ENCODE peak calls at places on chromosomes 5 and 9, in seven cellular contexts. One of them, this sample, is unnamed.
A peak's percentile ranks its signal among the peaks of the same experiment; 100 is the strongest.

GRCh38 chr9:87393706-87394255 is 103.9 kb upstream of the DAPK1 start:
- DNase-seq in NT2/D1: no peak
- DNase-seq in suprapubic skin: no peak
- DNase-seq in iPS DF 6.9: no peak
- DNase-seq in naive thymus-derived CD4-positive, alpha-beta T cell: no peak
- DNase-seq in H9: no peak
- DNase-seq in spleen: no peak
- DNase-seq in this sample: no peak

GRCh38 chr5:135269828-135270545 is 129.0 kb downstream of the MACROH2A1 start:
- DNase-seq in spleen: no peak
- DNase-seq in iPS DF 6.9: no peak
- DNase-seq in naive thymus-derived CD4-positive, alpha-beta T cell: no peak
- DNase-seq in NT2/D1: no peak
- DNase-seq in suprapubic skin: no peak
- DNase-seq in H9: no peak
- DNase-seq in this sample: no peak

GRCh38 chr5:77302247-77302646 is 91.8 kb downstream of the PDE8B start:
- DNase-seq in NT2/D1: no peak
- DNase-seq in iPS DF 6.9: no peak
- DNase-seq in spleen: no peak
- DNase-seq in H9: no peak
- DNase-seq in naive thymus-derived CD4-positive, alpha-beta T cell: no peak
- DNase-seq in suprapubic skin: no peak
- DNase-seq in this sample: no peak

GRCh38 chr9:14313378-14313940 is 482 bp downstream of the NFIB start:
- DNase-seq in naive thymus-derived CD4-positive, alpha-beta T cell: no peak
- DNase-seq in iPS DF 6.9: no peak
- DNase-seq in H9: peak; percentile 58
- DNase-seq in suprapubic skin: no peak
- DNase-seq in NT2/D1: peak; percentile 30
- DNase-seq in spleen: no peak
- DNase-seq in this sample: no peak

GRCh38 chr5:555058-555623 is 30.9 kb upstream of the SLC9A3 start:
- DNase-seq in naive thymus-derived CD4-positive, alpha-beta T cell: no peak
- DNase-seq in spleen: no peak
- DNase-seq in NT2/D1: no peak
- DNase-seq in H9: no peak
- DNase-seq in iPS DF 6.9: no peak
- DNase-seq in suprapubic skin: peak; percentile 67
- DNase-seq in this sample: no peak

GRCh38 chr9:136178773-136179075 is 26.2 kb downstream of the LHX3 start:
- DNase-seq in suprapubic skin: no peak
- DNase-seq in spleen: no peak
- DNase-seq in naive thymus-derived CD4-positive, alpha-beta T cell: no peak
- DNase-seq in iPS DF 6.9: no peak
- DNase-seq in NT2/D1: no peak
- DNase-seq in H9: no peak
- DNase-seq in this sample: no peak

GRCh38 chr9:77833686-77834429 is 185.7 kb upstream of the GNA14 start:
- DNase-seq in spleen: no peak
- DNase-seq in NT2/D1: no peak
- DNase-seq in naive thymus-derived CD4-positive, alpha-beta T cell: no peak
- DNase-seq in iPS DF 6.9: no peak
- DNase-seq in suprapubic skin: no peak
- DNase-seq in H9: no peak
- DNase-seq in this sample: no peak

GRCh38 chr5:172642511-172642910 is 1.4 kb downstream of the NEURL1B start:
- DNase-seq in iPS DF 6.9: no peak
- DNase-seq in NT2/D1: no peak
- DNase-seq in suprapubic skin: no peak
- DNase-seq in naive thymus-derived CD4-positive, alpha-beta T cell: no peak
- DNase-seq in spleen: no peak
- DNase-seq in H9: no peak
- DNase-seq in this sample: no peak

GRCh38 chr9:68704498-68704803 is 589 bp upstream of the PIP5K1B start:
- DNase-seq in suprapubic skin: no peak
- DNase-seq in naive thymus-derived CD4-positive, alpha-beta T cell: no peak
- DNase-seq in iPS DF 6.9: no peak
- DNase-seq in NT2/D1: no peak
- DNase-seq in H9: no peak
- DNase-seq in spleen: no peak
- DNase-seq in this sample: no peak

GRCh38 chr5:180251141-180251540 is 40.7 kb downstream of the MAPK9 start:
- DNase-seq in iPS DF 6.9: no peak
- DNase-seq in spleen: no peak
- DNase-seq in naive thymus-derived CD4-positive, alpha-beta T cell: no peak
- DNase-seq in suprapubic skin: no peak
- DNase-seq in NT2/D1: no peak
- DNase-seq in H9: no peak
- DNase-seq in this sample: no peak
- H3K9me3 ChIP-seq in iPS DF 6.9: peaks cover 17% of the 10 kb centered on the region
- H3K9me3 ChIP-seq in spleen: peaks cover 100% of the 10 kb centered on the region
- H3K9me3 ChIP-seq in naive thymus-derived CD4-positive, alpha-beta T cell: peaks cover 31% of the 10 kb centered on the region
- H3K9me3 ChIP-seq in suprapubic skin: peaks cover 54% of the 10 kb centered on the region
- H3K9me3 ChIP-seq in NT2/D1: peaks cover 79% of the 10 kb centered on the region
- H3K9me3 ChIP-seq in H9: peaks cover 45% of the 10 kb centered on the region
- H3K9me3 ChIP-seq in this sample: peaks cover 37% of the 10 kb centered on the region

DNA sequence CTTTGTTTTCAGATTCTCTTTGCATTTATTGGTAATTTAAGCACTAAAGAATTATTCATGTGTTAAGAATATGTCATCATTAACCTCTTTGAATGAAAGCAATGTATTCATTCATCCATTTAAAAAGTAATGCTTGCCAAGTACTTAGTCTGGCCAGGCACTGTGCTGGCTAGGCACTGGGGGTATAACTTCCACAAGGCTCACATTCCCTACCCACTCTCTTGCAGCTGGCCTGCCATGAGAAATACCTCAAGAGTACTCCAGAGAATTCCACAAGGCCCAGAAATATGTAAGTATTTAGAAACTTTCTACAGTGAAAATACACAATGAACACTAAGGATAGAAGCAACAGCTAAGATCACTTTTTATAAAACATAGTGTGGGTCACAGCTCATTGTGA is 25.4 kb downstream of the ZNF300 start:
- DNase-seq in iPS DF 6.9: no peak
- DNase-seq in spleen: no peak
- DNase-seq in H9: no peak
- DNase-seq in suprapubic skin: no peak
- DNase-seq in NT2/D1: no peak
- DNase-seq in naive thymus-derived CD4-positive, alpha-beta T cell: no peak
- DNase-seq in this sample: no peak
- H3K9me3 ChIP-seq in iPS DF 6.9: no peaks in the 10 kb centered on the region
- H3K9me3 ChIP-seq in spleen: peaks cover 33% of the 10 kb centered on the region
- H3K9me3 ChIP-seq in H9: peaks cover 41% of the 10 kb centered on the region
- H3K9me3 ChIP-seq in suprapubic skin: peaks cover 9% of the 10 kb centered on the region
- H3K9me3 ChIP-seq in NT2/D1: peaks cover 12% of the 10 kb centered on the region
- H3K9me3 ChIP-seq in naive thymus-derived CD4-positive, alpha-beta T cell: no peaks in the 10 kb centered on the region
- H3K9me3 ChIP-seq in this sample: peaks cover 2% of the 10 kb centered on the region

DNA sequence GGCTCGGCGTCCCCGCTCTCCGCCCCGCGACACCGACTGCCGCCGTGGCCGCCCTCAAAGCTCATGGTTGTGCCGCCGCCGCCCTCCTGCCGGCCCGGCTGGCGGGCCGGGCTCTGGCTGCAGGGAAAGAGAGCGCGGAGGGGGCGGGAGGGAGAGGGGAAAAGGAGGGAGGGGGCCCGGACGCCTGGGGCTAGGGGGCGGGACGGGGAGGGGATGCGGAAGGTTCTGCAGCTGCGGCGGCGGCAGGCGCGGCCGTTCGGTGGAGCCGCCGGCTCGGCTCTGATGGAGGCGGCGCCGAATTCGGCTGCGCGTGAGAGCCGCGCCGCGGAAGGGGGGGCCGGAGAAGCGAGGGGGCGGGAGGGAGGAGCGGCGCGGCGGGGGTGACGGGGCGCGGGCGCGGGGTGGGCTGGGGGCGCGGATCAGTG is at the start of gene MARCHF11:
- DNase-seq in NT2/D1: no peak
- DNase-seq in iPS DF 6.9: no peak
- DNase-seq in naive thymus-derived CD4-positive, alpha-beta T cell: no peak
- DNase-seq in H9: peak; percentile 41
- DNase-seq in suprapubic skin: no peak
- DNase-seq in spleen: no peak
- DNase-seq in this sample: no peak
- H3K9me3 ChIP-seq in NT2/D1: no peaks in the 10 kb centered on the region
- H3K9me3 ChIP-seq in iPS DF 6.9: no peaks in the 10 kb centered on the region
- H3K9me3 ChIP-seq in naive thymus-derived CD4-positive, alpha-beta T cell: no peaks in the 10 kb centered on the region
- H3K9me3 ChIP-seq in H9: no peaks in the 10 kb centered on the region
- H3K9me3 ChIP-seq in suprapubic skin: no peaks in the 10 kb centered on the region
- H3K9me3 ChIP-seq in spleen: no peaks in the 10 kb centered on the region
- H3K9me3 ChIP-seq in this sample: no peaks in the 10 kb centered on the region

DNA sequence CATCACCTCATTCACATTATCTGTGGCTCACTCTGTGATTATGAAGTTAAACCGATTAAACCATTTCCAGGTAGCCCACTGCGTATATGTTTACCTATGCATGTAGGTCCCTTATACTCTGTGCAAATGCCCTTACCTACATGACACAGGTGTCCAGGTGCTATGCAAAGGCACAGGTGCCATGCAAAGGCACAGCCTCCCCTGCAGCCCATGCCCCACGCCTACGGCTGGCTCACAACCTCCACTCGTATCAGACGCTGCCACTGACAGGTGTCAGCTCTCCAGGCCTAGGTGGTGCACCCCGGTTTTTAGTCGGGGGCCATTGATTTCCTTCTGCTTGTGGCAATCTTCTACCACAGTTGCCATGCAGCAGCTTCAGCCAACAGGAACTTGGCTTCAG is 57.7 kb upstream of the IRX1 start:
- DNase-seq in H9: no peak
- DNase-seq in spleen: no peak
- DNase-seq in naive thymus-derived CD4-positive, alpha-beta T cell: no peak
- DNase-seq in iPS DF 6.9: no peak
- DNase-seq in suprapubic skin: no peak
- DNase-seq in NT2/D1: no peak
- DNase-seq in this sample: no peak
- H3K9me3 ChIP-seq in H9: no peaks in the 10 kb centered on the region
- H3K9me3 ChIP-seq in spleen: no peaks in the 10 kb centered on the region
- H3K9me3 ChIP-seq in naive thymus-derived CD4-positive, alpha-beta T cell: no peaks in the 10 kb centered on the region
- H3K9me3 ChIP-seq in iPS DF 6.9: no peaks in the 10 kb centered on the region
- H3K9me3 ChIP-seq in suprapubic skin: no peaks in the 10 kb centered on the region
- H3K9me3 ChIP-seq in NT2/D1: no peaks in the 10 kb centered on the region
- H3K9me3 ChIP-seq in this sample: no peaks in the 10 kb centered on the region

GRCh38 chr5:18068851-18069250 is 434.6 kb downstream of the TAF11L14 start:
- DNase-seq in naive thymus-derived CD4-positive, alpha-beta T cell: no peak
- DNase-seq in suprapubic skin: no peak
- DNase-seq in H9: no peak
- DNase-seq in NT2/D1: no peak
- DNase-seq in spleen: no peak
- DNase-seq in iPS DF 6.9: no peak
- DNase-seq in this sample: no peak
- H3K9me3 ChIP-seq in naive thymus-derived CD4-positive, alpha-beta T cell: no peaks in the 10 kb centered on the region
- H3K9me3 ChIP-seq in suprapubic skin: no peaks in the 10 kb centered on the region
- H3K9me3 ChIP-seq in H9: no peaks in the 10 kb centered on the region
- H3K9me3 ChIP-seq in NT2/D1: no peaks in the 10 kb centered on the region
- H3K9me3 ChIP-seq in spleen: no peaks in the 10 kb centered on the region
- H3K9me3 ChIP-seq in iPS DF 6.9: no peaks in the 10 kb centered on the region
- H3K9me3 ChIP-seq in this sample: no peaks in the 10 kb centered on the region

This sample was measured in keratinocyte.